ENCODE peak calls at places on chromosome 1, in five cellular contexts. One of them, this sample, is unnamed.

GRCh38 chr1:201404722-201405483 is 5.8 kb upstream of the LAD1 start:
- DNase-seq in adrenal gland: no peak
- DNase-seq in endodermal cell: no peak
- DNase-seq in heart left ventricle: no peak
- DNase-seq in suprapubic skin: no peak
- DNase-seq in this sample: no peak

GRCh38 chr1:46004491-46004890 is 127.9 kb downstream of the PIK3R3 start:
- DNase-seq in adrenal gland: no peak
- DNase-seq in endodermal cell: no peak
- DNase-seq in heart left ventricle: no peak
- DNase-seq in suprapubic skin: no peak
- DNase-seq in this sample: no peak

GRCh38 chr1:88773540-88774150 is 89.6 kb downstream of the PKN2 start:
- DNase-seq in adrenal gland: no peak
- DNase-seq in endodermal cell: no peak
- DNase-seq in heart left ventricle: no peak
- DNase-seq in suprapubic skin: no peak
- DNase-seq in this sample: no peak

GRCh38 chr1:27488523-27489138 is 1.3 kb downstream of the WASF2 start:
- DNase-seq in adrenal gland: no peak
- DNase-seq in endodermal cell: no peak
- DNase-seq in heart left ventricle: no peak
- DNase-seq in suprapubic skin: no peak
- DNase-seq in this sample: no peak

GRCh38 chr1:27605300-27605766 is 1.4 kb upstream of the AHDC1 start:
- DNase-seq in adrenal gland: no peak
- DNase-seq in endodermal cell: no peak
- DNase-seq in heart left ventricle: no peak
- DNase-seq in suprapubic skin: no peak
- DNase-seq in this sample: no peak

GRCh38 chr1:115413621-115414020 is 75.6 kb upstream of the NGF start:
- DNase-seq in adrenal gland: no peak
- DNase-seq in endodermal cell: no peak
- DNase-seq in heart left ventricle: no peak
- DNase-seq in suprapubic skin: no peak
- DNase-seq in this sample: no peak

GRCh38 chr1:7335224-7335879 is 435.7 kb upstream of the VAMP3 start:
- DNase-seq in adrenal gland: no peak
- DNase-seq in endodermal cell: no peak
- DNase-seq in heart left ventricle: no peak
- DNase-seq in suprapubic skin: no peak
- DNase-seq in this sample: no peak

GRCh38 chr1:172167801-172168596 is 252.5 kb upstream of the C1orf105 start:
- DNase-seq in adrenal gland: no peak
- DNase-seq in endodermal cell: no peak
- DNase-seq in heart left ventricle: no peak
- DNase-seq in suprapubic skin: no peak
- DNase-seq in this sample: no peak

GRCh38 chr1:108051625-108052382 is 86.8 kb upstream of the VAV3 start:
- DNase-seq in adrenal gland: no peak
- DNase-seq in endodermal cell: no peak
- DNase-seq in heart left ventricle: no peak
- DNase-seq in suprapubic skin: no peak
- DNase-seq in this sample: no peak

GRCh38 chr1:212566522-212567479 is 41.8 kb upstream of the ATF3 start:
- DNase-seq in adrenal gland: peak; percentile 59
- DNase-seq in endodermal cell: no peak
- DNase-seq in heart left ventricle: peak; percentile 41
- DNase-seq in suprapubic skin: no peak
- DNase-seq in this sample: peak; percentile 81

GRCh38 chr1:157163273-157164127 is 25.3 kb upstream of the ETV3 start:
- DNase-seq in adrenal gland: peak; percentile 71
- DNase-seq in endodermal cell: peak; percentile 99
- DNase-seq in heart left ventricle: peak; percentile 28
- DNase-seq in suprapubic skin: peak; percentile 7
- DNase-seq in this sample: peak; percentile 87

GRCh38 chr1:212686069-212686468 is 13.6 kb downstream of the BATF3 start:
- DNase-seq in adrenal gland: no peak
- DNase-seq in endodermal cell: peak; percentile 28
- DNase-seq in heart left ventricle: no peak
- DNase-seq in suprapubic skin: peak; percentile 40
- DNase-seq in this sample: no peak

GRCh38 chr1:165152727-165153126 is 203.8 kb downstream of the LMX1A start:
- DNase-seq in adrenal gland: no peak
- DNase-seq in endodermal cell: peak; percentile 81
- DNase-seq in heart left ventricle: no peak
- DNase-seq in suprapubic skin: no peak
- DNase-seq in this sample: no peak

GRCh38 chr1:235169986-235170385 is 8.9 kb upstream of the RBM34 start:
- DNase-seq in adrenal gland: no peak
- DNase-seq in endodermal cell: no peak
- DNase-seq in heart left ventricle: no peak
- DNase-seq in suprapubic skin: no peak
- DNase-seq in this sample: no peak

GRCh38 chr1:219189021-219189824 is 15.5 kb downstream of the LYPLAL1 start:
- DNase-seq in adrenal gland: no peak
- DNase-seq in endodermal cell: no peak
- DNase-seq in heart left ventricle: no peak
- DNase-seq in suprapubic skin: no peak
- DNase-seq in this sample: no peak

GRCh38 chr1:28756846-28757245 is 20.1 kb downstream of the YTHDF2 start:
- DNase-seq in adrenal gland: no peak
- DNase-seq in endodermal cell: no peak
- DNase-seq in heart left ventricle: no peak
- DNase-seq in suprapubic skin: no peak
- DNase-seq in this sample: no peak

GRCh38 chr1:175824079-175824478 is 80.7 kb upstream of the TNR start:
- DNase-seq in adrenal gland: no peak
- DNase-seq in endodermal cell: peak; percentile 96
- DNase-seq in heart left ventricle: peak; percentile 16
- DNase-seq in suprapubic skin: no peak
- DNase-seq in this sample: no peak

GRCh38 chr1:189939967-189940366 is 537.7 kb downstream of the BRINP3 start:
- DNase-seq in adrenal gland: no peak
- DNase-seq in endodermal cell: no peak
- DNase-seq in heart left ventricle: no peak
- DNase-seq in suprapubic skin: no peak
- DNase-seq in this sample: no peak

GRCh38 chr1:47616036-47616435 is 178.2 kb downstream of the FOXD2 start:
- DNase-seq in adrenal gland: peak; percentile 4
- DNase-seq in endodermal cell: peak; percentile 26
- DNase-seq in heart left ventricle: no peak
- DNase-seq in suprapubic skin: no peak
- DNase-seq in this sample: no peak

GRCh38 chr1:159113783-159114182 is 37.2 kb upstream of the AIM2 start:
- DNase-seq in adrenal gland: no peak
- DNase-seq in endodermal cell: no peak
- DNase-seq in heart left ventricle: no peak
- DNase-seq in suprapubic skin: no peak
- DNase-seq in this sample: no peak

GRCh38 chr1:179366093-179366800 is 476 bp downstream of the AXDND1 start:
- DNase-seq in adrenal gland: peak; percentile 30
- DNase-seq in endodermal cell: no peak
- DNase-seq in heart left ventricle: no peak
- DNase-seq in suprapubic skin: no peak
- DNase-seq in this sample: no peak

GRCh38 chr1:111720977-111721670 is 18.1 kb downstream of the INKA2 start:
- DNase-seq in adrenal gland: no peak
- DNase-seq in endodermal cell: peak; percentile 37
- DNase-seq in heart left ventricle: no peak
- DNase-seq in suprapubic skin: no peak
- DNase-seq in this sample: no peak

GRCh38 chr1:111723091-111723806 is 15.9 kb downstream of the INKA2 start:
- DNase-seq in adrenal gland: no peak
- DNase-seq in endodermal cell: peak; percentile 38
- DNase-seq in heart left ventricle: no peak
- DNase-seq in suprapubic skin: no peak
- DNase-seq in this sample: no peak

GRCh38 chr1:111719561-111720239 is 19.5 kb downstream of the INKA2 start:
- DNase-seq in adrenal gland: no peak
- DNase-seq in endodermal cell: no peak
- DNase-seq in heart left ventricle: peak; percentile 86
- DNase-seq in suprapubic skin: no peak
- DNase-seq in this sample: no peak

GRCh38 chr1:111719135-111719534 is 20.1 kb downstream of the INKA2 start:
- DNase-seq in adrenal gland: no peak
- DNase-seq in endodermal cell: no peak
- DNase-seq in heart left ventricle: no peak
- DNase-seq in suprapubic skin: no peak
- DNase-seq in this sample: no peak

DNA sequence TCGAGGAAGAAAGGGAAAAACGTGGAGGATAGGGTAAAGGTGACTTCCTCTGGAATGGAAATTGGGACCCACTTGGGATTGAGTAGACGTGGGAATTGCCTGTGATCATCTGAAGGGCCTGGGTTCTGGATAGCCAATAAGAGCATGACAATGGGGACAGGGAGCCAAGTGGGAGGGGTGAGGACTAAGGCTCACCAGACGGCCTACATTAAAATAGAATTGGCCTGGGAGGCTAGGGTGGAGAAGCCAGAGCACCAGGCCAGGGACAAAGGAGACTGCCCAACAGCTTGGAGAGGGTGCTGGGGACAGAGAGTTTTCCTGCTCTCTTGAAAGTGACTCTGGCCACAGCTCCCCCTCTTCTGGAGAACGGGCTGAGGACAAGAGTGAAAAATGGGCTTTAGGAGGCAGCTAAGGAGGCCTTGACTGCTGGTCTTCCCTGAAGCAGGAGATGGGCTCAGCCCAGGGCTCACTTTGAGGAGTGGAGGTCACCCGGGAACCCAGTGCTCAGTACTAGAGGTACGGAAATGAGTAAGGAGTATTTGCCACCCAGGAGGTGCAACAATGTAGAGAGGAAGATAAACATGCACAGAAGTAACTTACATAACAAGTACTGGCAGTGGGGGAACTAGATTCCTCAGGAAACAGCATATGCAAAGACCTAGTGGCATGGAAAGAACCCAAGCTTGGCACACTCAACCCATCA is 18.8 kb downstream of the INKA2 start:
- DNase-seq in adrenal gland: no peak
- DNase-seq in endodermal cell: no peak
- DNase-seq in heart left ventricle: peak; percentile 78
- DNase-seq in suprapubic skin: no peak
- DNase-seq in this sample: no peak
- H3K4me1 ChIP-seq in adrenal gland: no peaks in the 10 kb centered on the region
- H3K4me1 ChIP-seq in endodermal cell: peaks cover 4% of the 10 kb centered on the region
- H3K4me1 ChIP-seq in heart left ventricle: peaks cover 59% of the 10 kb centered on the region
- H3K4me1 ChIP-seq in suprapubic skin: peaks cover 49% of the 10 kb centered on the region
- H3K4me1 ChIP-seq in this sample: peaks cover 59% of the 10 kb centered on the region

GRCh38 chr1:207454046-207454964 is at the start of gene CR2:
- DNase-seq in adrenal gland: peak; percentile 17
- DNase-seq in endodermal cell: peak; percentile 92
- DNase-seq in heart left ventricle: peak; percentile 6
- DNase-seq in suprapubic skin: no peak
- DNase-seq in this sample: peak; percentile 94
- H3K27me3 ChIP-seq in adrenal gland: peaks cover 39% of the 10 kb centered on the region
- H3K27me3 ChIP-seq in endodermal cell: peaks cover 98% of the 10 kb centered on the region
- H3K27me3 ChIP-seq in heart left ventricle: peaks cover 58% of the 10 kb centered on the region
- H3K27me3 ChIP-seq in suprapubic skin: peaks cover 63% of the 10 kb centered on the region
- H3K27me3 ChIP-seq in this sample: peaks cover 12% of the 10 kb centered on the region

DNA sequence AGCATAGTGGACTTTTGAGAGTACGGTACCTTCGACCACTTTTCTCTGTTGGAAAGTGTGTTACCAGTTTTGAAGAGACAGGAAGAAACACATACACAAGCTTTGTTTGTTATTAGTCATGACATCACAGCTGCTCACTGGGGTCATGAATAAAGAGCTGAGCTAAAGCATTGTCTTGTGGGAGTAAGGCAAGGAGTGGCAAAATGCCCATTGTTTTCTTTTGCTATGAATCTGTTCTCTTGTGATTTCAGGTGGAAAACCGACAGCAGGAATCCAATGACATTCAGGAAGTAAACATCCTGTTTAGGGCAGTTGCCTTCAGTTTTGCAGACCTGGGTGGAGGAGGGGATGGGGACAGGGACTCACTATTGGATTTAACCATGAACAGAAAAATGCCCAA is 66.2 kb downstream of the RGL1 start:
- DNase-seq in adrenal gland: no peak
- DNase-seq in endodermal cell: no peak
- DNase-seq in heart left ventricle: no peak
- DNase-seq in suprapubic skin: no peak
- DNase-seq in this sample: no peak
- H3K4me3 ChIP-seq in adrenal gland: no peak overlapping the region
- H3K4me3 ChIP-seq in endodermal cell: no peak overlapping the region
- H3K4me3 ChIP-seq in heart left ventricle: no peak overlapping the region
- H3K4me3 ChIP-seq in suprapubic skin: no peak overlapping the region
- H3K4me3 ChIP-seq in this sample: no peak overlapping the region

GRCh38 chr1:2544093-2544874 is 11.9 kb upstream of the TNFRSF14 start:
- DNase-seq in adrenal gland: no peak
- DNase-seq in endodermal cell: no peak
- DNase-seq in heart left ventricle: no peak
- DNase-seq in suprapubic skin: no peak
- DNase-seq in this sample: no peak

GRCh38 chr1:2543543-2544092 is 12.6 kb upstream of the TNFRSF14 start:
- DNase-seq in adrenal gland: no peak
- DNase-seq in endodermal cell: no peak
- DNase-seq in heart left ventricle: no peak
- DNase-seq in suprapubic skin: no peak
- DNase-seq in this sample: no peak

GRCh38 chr1:2546515-2547209 is 9.5 kb upstream of the TNFRSF14 start:
- DNase-seq in adrenal gland: peak; percentile 83
- DNase-seq in endodermal cell: peak; percentile 96
- DNase-seq in heart left ventricle: peak; percentile 89
- DNase-seq in suprapubic skin: peak; percentile 90
- DNase-seq in this sample: peak; percentile 96

GRCh38 chr1:2545754-2546514 is 10.2 kb upstream of the TNFRSF14 start:
- DNase-seq in adrenal gland: peak; percentile 93
- DNase-seq in endodermal cell: peak; percentile 98
- DNase-seq in heart left ventricle: peak; percentile 92
- DNase-seq in suprapubic skin: peak; percentile 96
- DNase-seq in this sample: peak; percentile 97

DNA sequence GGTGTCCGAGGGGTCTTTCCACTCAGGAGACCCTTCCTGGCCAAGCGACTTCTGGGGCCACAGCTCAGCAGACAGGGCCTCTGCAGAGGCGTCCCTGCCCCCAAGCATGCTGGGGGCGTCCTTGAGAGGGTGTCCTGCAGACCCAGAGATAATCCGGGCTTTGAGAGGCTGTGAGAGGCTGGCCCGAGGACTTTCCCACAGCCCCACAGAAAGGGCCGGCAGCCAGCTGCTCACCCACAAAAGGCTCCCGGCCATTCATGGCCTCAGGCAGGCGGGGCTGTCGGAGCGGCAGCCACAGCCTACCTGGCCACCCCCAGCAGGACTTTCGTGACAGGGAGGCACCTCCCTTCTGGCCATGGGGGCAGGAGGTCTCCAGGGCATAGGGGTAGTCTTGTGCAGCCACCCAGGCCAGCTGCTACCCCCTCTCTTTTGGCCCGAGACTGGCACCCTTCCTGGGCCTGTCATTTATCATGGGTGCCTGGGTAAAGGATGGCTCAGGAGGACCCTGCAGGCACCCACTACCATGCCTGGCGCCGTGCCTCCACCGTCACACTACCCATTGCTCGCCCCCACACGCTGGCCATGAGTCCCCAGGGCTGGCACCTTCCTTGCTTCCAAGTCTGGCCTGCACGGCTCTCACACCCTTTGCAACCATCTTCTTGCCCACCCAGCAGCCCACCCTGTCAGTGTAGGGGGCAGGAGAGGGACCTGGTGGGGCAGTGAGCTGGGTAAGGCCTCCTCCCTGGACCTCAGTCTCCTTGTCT is 11.1 kb upstream of the TNFRSF14 start:
- DNase-seq in adrenal gland: no peak
- DNase-seq in endodermal cell: peak; percentile 66
- DNase-seq in heart left ventricle: no peak
- DNase-seq in suprapubic skin: no peak
- DNase-seq in this sample: peak; percentile 86
- H3K4me1 ChIP-seq in adrenal gland: peaks cover 50% of the 10 kb centered on the region
- H3K4me1 ChIP-seq in endodermal cell: no peaks in the 10 kb centered on the region
- H3K4me1 ChIP-seq in heart left ventricle: peaks cover 76% of the 10 kb centered on the region
- H3K4me1 ChIP-seq in suprapubic skin: peaks cover 85% of the 10 kb centered on the region
- H3K4me1 ChIP-seq in this sample: peaks cover 100% of the 10 kb centered on the region

This sample was measured in spleen.